ENCODE peak calls at places on chromosomes 5 and 9, in four cellular contexts. L is gastrocnemius medialis; Q is endothelial cell of umbilical vein; A is effector memory CD4-positive, alpha-beta T cell. V is an unnamed sample. For H3K27me3, the result is how much of the 10 kb centered on the place peaks cover.

GRCh38 chr5:172187118-172188032 is 649 bp downstream of the STK10 start:
- DNase-seq in L (no peak), Q (peak), A (peak), V (peak)

GRCh38 chr5:67050125-67050524 is 146.5 kb downstream of the CD180 start:
- DNase-seq in Q (no peak), A (no peak), L (no peak), V (no peak)

GRCh38 chr9:98747476-98747875 is 38.7 kb upstream of the GABBR2 start:
- DNase-seq in A (no peak), L (no peak), Q (no peak), V (no peak)

GRCh38 chr5:73748510-73749410 is 122.8 kb downstream of the ARHGEF28 start:
- DNase-seq in L (no peak), A (no peak), Q (peak), V (no peak)

GRCh38 chr9:36905101-36906066 is 128.7 kb downstream of the PAX5 start:
- DNase-seq in Q (no peak), L (no peak), A (no peak), V (no peak)

GRCh38 chr5:32506251-32506661 is 61.7 kb upstream of the ZFR start:
- DNase-seq in Q (peak), L (no peak), A (no peak), V (no peak)

GRCh38 chr9:133342570-133342969 is 5.4 kb downstream of the MED22 start:
- DNase-seq in A (no peak), L (no peak), Q (no peak), V (no peak)

GRCh38 chr5:140565780-140566095 is 1.1 kb downstream of the SLC35A4 start:
- DNase-seq in A (no peak), Q (no peak), L (no peak), V (no peak)

GRCh38 chr9:129936222-129936621 is 101.0 kb downstream of the USP20 start:
- DNase-seq in Q (no peak), L (no peak), A (no peak), V (no peak)

GRCh38 chr5:74636552-74636951 is 4.0 kb downstream of the ENC1 start:
- DNase-seq in Q (no peak), L (no peak), A (no peak), V (no peak)

GRCh38 chr9:127637322-127637847 is 25.3 kb downstream of the STXBP1 start:
- DNase-seq in L (no peak), Q (peak), A (no peak), V (no peak)

GRCh38 chr5:83827111-83827541 is 106.5 kb upstream of the HAPLN1 start:
- DNase-seq in Q (peak), L (no peak), A (no peak), V (no peak)

GRCh38 chr5:158194561-158194961 is 335.6 kb upstream of the CLINT1 start:
- DNase-seq in Q (no peak), L (no peak), A (no peak), V (no peak)

GRCh38 chr9:32351845-32352244 is 32.6 kb upstream of the ACO1 start:
- DNase-seq in Q (no peak), A (no peak), L (no peak), V (no peak)

GRCh38 chr5:157175071-157175612 is 5.5 kb upstream of the ITK start:
- DNase-seq in L (no peak), A (no peak), Q (no peak), V (no peak)

GRCh38 chr9:93076101-93076791 is 17.7 kb downstream of the SUSD3 start:
- DNase-seq in A (no peak), L (no peak), Q (no peak), V (no peak)

GRCh38 chr9:131809941-131810344 is 70.1 kb upstream of the RAPGEF1 start:
- DNase-seq in Q (no peak), A (no peak), L (no peak), V (no peak)

GRCh38 chr5:54249210-54250028 is 61.0 kb downstream of the ARL15 start:
- DNase-seq in Q (no peak), A (no peak), L (no peak), V (peak)

GRCh38 chr5:39526914-39527477 is 102.2 kb upstream of the DAB2 start:
- DNase-seq in L (no peak), A (no peak), Q (peak), V (no peak)

GRCh38 chr5:10306806-10307205 is 896 bp downstream of the CMBL start:
- DNase-seq in L (peak), A (no peak), Q (no peak), V (no peak)

GRCh38 chr5:75435101-75435500 is 76.3 kb downstream of the CERT1 start:
- DNase-seq in A (no peak), Q (no peak), L (no peak), V (no peak)

GRCh38 chr5:74762599-74762998 is 4.3 kb downstream of the GFM2 start:
- DNase-seq in A (no peak), L (no peak), Q (peak), V (no peak)

GRCh38 chr5:107330903-107331302 is 339.8 kb downstream of the EFNA5 start:
- DNase-seq in L (no peak), Q (no peak), A (no peak), V (no peak)

GRCh38 chr5:143361438-143361837 is 42.0 kb downstream of the NR3C1 start:
- DNase-seq in L (no peak), Q (no peak), A (no peak), V (no peak)

GRCh38 chr5:7396169-7397004 is 449 bp downstream of the ADCY2 start:
- DNase-seq in L (no peak), Q (no peak), A (no peak), V (no peak)

GRCh38 chr5:53206562-53206961 is 97.0 kb upstream of the MOCS2 start:
- DNase-seq in Q (no peak), A (no peak), L (no peak), V (no peak)

GRCh38 chr9:133955821-133956411 is 36.2 kb downstream of the VAV2 start:
- DNase-seq in A (no peak), Q (peak), L (no peak), V (peak)

GRCh38 chr5:35617435-35618296 is at the start of gene SPEF2:
- DNase-seq in L (peak), A (peak), Q (peak), V (peak)

GRCh38 chr5:142922223-142922952 is 152.2 kb downstream of the ARHGAP26 start:
- DNase-seq in A (no peak), Q (peak), L (no peak), V (no peak)

GRCh38 chr5:131396882-131397281 is 133.0 kb downstream of the CDC42SE2 start:
- DNase-seq in A (no peak), Q (no peak), L (no peak), V (no peak)

GRCh38 chr5:160961761-160962160 is 109.8 kb upstream of the ATP10B start:
- DNase-seq in A (no peak), Q (no peak), L (no peak), V (no peak)

GRCh38 chr5:124460000-124460399 is 286.4 kb downstream of the ZNF608 start:
- DNase-seq in L (no peak), A (no peak), Q (no peak), V (no peak)

GRCh38 chr9:138098116-138098907 is 220.7 kb downstream of the CACNA1B start:
- DNase-seq in L (no peak), Q (no peak), A (no peak), V (no peak)

GRCh38 chr5:19902316-19902934 is 85.6 kb downstream of the CDH18 start:
- DNase-seq in Q (peak), A (no peak), L (no peak), V (no peak)

GRCh38 chr5:75335952-75336624 is 932 bp upstream of the HMGCR start:
- DNase-seq in A (no peak), Q (peak), L (peak), V (no peak)

GRCh38 chr5:135973323-135974018 is 18.7 kb upstream of the LECT2 start:
- DNase-seq in L (peak), Q (no peak), A (no peak), V (no peak)

GRCh38 chr9:129584136-129584535 is 36.8 kb downstream of the C9orf50 start:
- DNase-seq in Q (peak), L (peak), A (peak), V (peak)

GRCh38 chr5:1005362-1005851 is 3.2 kb upstream of the NKD2 start:
- DNase-seq in L (no peak), A (no peak), Q (no peak), V (no peak)

GRCh38 chr5:150960791-150961396 is 56.1 kb upstream of the ZNF300 start:
- DNase-seq in L (no peak), Q (no peak), A (no peak), V (no peak)

GRCh38 chr5:54445691-54446090 is 9.8 kb upstream of the HSPB3 start:
- DNase-seq in A (no peak), Q (no peak), L (no peak), V (no peak)

DNA sequence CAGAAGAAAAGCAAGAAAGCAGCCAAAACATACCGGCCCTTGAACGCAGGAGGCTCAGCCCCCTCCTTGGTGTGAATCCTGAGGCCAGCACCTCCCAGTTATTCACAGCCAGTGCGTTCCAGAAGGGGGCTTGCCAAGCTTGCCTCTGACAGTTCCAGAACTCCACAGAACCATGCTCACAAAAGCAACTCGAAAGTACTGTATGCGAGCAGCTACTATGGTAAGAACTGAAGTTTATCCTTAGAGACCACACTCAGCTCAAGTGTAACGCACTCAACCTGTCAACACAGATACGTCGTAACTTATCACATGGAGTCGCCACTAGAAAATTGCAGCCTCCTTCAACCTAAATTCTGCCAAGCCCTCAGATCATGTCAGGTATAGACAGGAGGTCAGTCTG is 1.4 kb downstream of the UBAC1 start:
- DNase-seq in Q (no peak), L (peak), A (no peak), V (no peak)
- H3K4me3 ChIP-seq in Q (no peak), L (peak), A (no peak), V (peak)

GRCh38 chr5:91562922-91563321 is 179.8 kb upstream of the ARRDC3 start:
- DNase-seq in A (no peak), Q (no peak), L (no peak), V (no peak)
- H3K27me3 ChIP-seq in A (under half), Q (under half), L (under half), V (under half)

GRCh38 chr9:104746798-104747197 is 685 bp upstream of the NIPSNAP3A start:
- DNase-seq in Q (no peak), A (no peak), L (no peak), V (no peak)

GRCh38 chr9:104746285-104746684 is 1.2 kb upstream of the NIPSNAP3A start:
- DNase-seq in L (no peak), A (no peak), Q (no peak), V (no peak)

GRCh38 chr9:104748359-104749031 is 1.0 kb downstream of the NIPSNAP3A start:
- DNase-seq in A (no peak), Q (peak), L (no peak), V (no peak)

GRCh38 chr9:104747565-104748358 is at the start of gene NIPSNAP3A:
- DNase-seq in Q (peak), L (peak), A (peak), V (peak)

DNA sequence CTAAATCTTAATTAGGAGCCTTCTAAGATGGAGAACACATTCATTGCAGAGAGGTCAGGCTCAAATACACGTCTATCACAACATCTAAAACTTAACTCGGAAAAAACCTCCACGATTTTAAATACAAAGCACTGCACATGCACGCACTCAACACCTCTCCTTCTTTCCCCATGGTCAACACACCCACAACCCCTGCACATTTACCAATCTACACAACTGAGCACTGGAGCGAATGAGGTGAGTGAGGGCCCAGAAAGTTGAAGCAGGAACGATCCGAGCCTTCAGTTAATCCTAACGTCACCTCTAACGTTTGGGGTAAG is 278 bp upstream of the NIPSNAP3A start:
- DNase-seq in Q (no peak), L (no peak), A (no peak), V (no peak)
- H3K27ac ChIP-seq in Q (peak), L (peak), A (peak), V (peak)

GRCh38 chr9:101512116-101512515 is 21.5 kb upstream of the RNF20 start:
- DNase-seq in L (no peak), A (no peak), Q (no peak), V (no peak)

GRCh38 chr9:101514056-101514455 is 19.6 kb upstream of the RNF20 start:
- DNase-seq in Q (no peak), L (no peak), A (no peak), V (no peak)

GRCh38 chr9:101511009-101511408 is 22.6 kb upstream of the RNF20 start:
- DNase-seq in L (no peak), A (no peak), Q (no peak), V (no peak)

GRCh38 chr9:101510344-101510940 is 23.2 kb upstream of the RNF20 start:
- DNase-seq in Q (no peak), A (no peak), L (no peak), V (no peak)

GRCh38 chr9:101513351-101513750 is 20.3 kb upstream of the RNF20 start:
- DNase-seq in L (no peak), Q (no peak), A (no peak), V (no peak)
- H3K4me3 ChIP-seq in L (no peak), Q (no peak), A (no peak), V (no peak)

GRCh38 chr5:119131530-119132313 is 60.8 kb downstream of the DMXL1 start:
- DNase-seq in Q (no peak), L (no peak), A (no peak), V (no peak)

GRCh38 chr5:119129770-119130169 is 58.9 kb downstream of the DMXL1 start:
- DNase-seq in L (no peak), Q (no peak), A (no peak), V (no peak)
- H3K27me3 ChIP-seq in L (under half), Q (under half), A (under half), V (under half)

GRCh38 chr9:8804618-8805017 is 1005.0 kb upstream of the DMAC1 start:
- DNase-seq in Q (no peak), A (no peak), L (no peak), V (no peak)
- H3K27ac ChIP-seq in Q (no peak), A (no peak), L (no peak), V (no peak)

GRCh38 chr5:133967715-133968056 is 739 bp downstream of the C5orf15 start:
- DNase-seq in L (no peak), A (no peak), Q (peak), V (peak)

GRCh38 chr5:133967124-133967523 is 1.3 kb downstream of the C5orf15 start:
- DNase-seq in Q (no peak), A (no peak), L (no peak), V (no peak)

GRCh38 chr5:133968057-133968993 is at the start of gene C5orf15:
- DNase-seq in Q (peak), L (peak), A (peak), V (peak)

GRCh38 chr5:133970325-133970671 is 1.9 kb upstream of the C5orf15 start:
- DNase-seq in L (no peak), A (no peak), Q (no peak), V (no peak)

DNA sequence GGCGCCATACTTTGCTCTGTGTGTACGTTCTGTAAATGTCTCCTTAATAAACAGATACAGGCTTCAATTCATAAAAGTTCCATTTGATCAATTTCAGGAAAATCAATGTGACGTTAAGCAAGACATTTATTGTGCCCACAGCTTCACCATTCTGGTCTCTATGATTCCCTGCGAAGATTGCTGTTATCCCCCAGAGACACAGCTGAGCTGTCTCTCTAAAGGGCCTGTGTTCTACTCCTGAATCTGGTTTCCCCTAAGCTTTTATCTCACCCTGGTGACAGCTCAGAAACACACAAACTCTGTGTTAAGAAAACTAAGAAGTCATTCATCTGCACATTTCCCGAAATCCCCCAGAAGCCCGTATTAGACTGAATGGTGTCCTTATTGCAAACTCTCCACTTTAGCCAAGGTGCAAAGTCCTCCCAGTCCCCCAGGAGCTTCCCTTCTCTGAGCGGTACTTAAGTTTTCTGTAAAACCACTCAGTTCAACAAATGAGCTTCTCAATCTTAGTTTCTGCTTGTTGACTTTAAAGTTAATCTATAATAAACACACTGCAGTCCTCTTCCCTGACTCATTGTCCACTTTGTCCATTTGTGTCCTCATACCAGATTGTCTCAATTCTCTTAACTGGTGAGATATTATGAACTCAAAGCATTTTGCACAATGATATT is 1.4 kb upstream of the C5orf15 start:
- DNase-seq in A (no peak), Q (no peak), L (no peak), V (no peak)
- H3K4me3 ChIP-seq in A (no peak), Q (no peak), L (no peak), V (no peak)

DNA sequence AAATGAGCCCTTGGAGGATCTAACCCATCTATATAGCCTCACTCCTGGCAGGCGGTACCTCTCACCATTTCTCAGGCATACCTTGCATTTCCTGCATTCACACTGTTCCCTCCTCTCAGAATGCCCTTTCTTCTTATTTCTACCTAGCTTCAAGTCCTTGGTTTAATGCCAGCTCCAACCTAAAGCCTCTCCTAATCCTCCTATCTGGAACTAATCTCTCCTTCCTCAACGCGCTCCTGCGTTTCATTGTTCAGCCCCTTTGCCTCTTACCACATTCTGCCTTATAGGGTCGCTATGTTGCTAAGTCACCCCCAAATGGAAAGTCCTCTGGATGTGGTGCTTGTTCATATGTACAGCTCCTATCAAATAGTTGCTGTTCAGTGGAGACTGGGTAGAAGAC is 288.5 kb upstream of the TUT7 start:
- DNase-seq in Q (no peak), L (no peak), A (no peak), V (no peak)
- H3K27me3 ChIP-seq in Q (under half), L (under half), A (under half), V (under half)

DNA sequence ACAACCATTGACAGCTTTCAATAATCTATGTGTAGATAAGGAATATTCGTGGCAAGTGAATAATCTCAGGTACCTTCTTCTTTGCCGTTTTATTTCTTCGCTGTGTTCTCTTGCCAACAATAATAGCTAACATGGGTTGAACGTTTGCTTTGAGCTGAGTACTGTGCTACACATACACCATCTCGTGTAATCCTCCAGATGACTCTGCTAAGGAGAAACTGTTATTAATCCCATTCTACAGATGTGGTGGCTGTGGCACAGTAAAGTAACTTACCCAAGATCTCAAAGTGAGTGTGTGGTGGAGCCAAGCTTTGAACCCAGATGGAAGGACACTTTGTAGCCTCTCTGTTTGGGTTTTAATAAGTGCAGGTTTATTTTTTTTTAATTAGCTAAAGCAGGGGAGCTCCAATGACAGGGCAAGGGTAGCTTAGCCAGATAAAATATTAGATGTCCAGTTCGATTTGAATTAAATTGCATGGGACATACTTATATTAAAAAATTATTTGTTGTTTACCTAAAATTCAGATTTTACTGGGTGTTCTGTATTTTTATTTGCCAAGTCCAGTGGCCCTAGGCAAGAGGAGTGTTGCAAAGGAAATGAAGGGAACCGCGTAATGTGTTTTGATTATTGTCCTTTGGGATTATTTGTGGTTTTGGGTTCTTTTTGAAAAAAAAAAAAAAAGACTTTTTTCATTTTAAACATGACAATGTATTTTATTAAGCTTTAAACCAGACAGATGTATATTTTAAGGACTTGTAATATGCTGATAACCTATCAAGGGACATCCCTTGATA is 179.5 kb downstream of the C9orf152 start:
- DNase-seq in L (no peak), A (no peak), Q (peak), V (no peak)
- H3K27ac ChIP-seq in L (peak), A (no peak), Q (peak), V (no peak)

DNA sequence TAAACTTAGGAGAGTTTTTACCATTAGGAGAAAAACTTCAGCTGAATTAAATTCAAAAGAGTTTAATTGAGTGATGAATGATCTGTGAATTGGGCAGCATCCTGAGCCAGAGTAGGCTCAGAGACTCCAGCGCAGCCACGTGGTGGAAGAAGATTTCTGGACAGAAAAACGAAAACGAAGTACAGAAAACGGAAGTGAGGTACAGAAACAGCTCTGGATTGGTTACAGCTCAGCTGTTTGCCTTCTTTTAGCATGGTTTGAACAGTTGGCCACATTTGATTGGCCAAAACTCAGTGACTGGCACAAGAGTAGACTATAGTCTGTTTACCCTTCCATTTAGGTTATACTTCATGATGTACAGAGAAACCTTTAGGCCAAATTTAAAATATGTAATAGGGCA is 69.2 kb upstream of the PLPP1 start:
- DNase-seq in A (no peak), L (no peak), Q (no peak), V (no peak)
- H3K4me3 ChIP-seq in A (no peak), L (no peak), Q (no peak), V (no peak)

V was measured in CD8-positive, alpha-beta memory T cell.